ENCODE peak calls at places on chromosome 21, in eight cellular contexts. I is mucosa of descending colon, G is fibroblast of lung, L is psoas muscle, O is esophagus squamous epithelium, P is OCI-LY7, S is endothelial cell of umbilical vein, K is adrenal gland. Y is an unnamed sample. For H3K4me1, the result is how much of the 10 kb centered on the place peaks cover.

GRCh38 chr21:41361786-41362604 is at the start of gene MX2:
- DNase-seq in I (peak), G (peak), L (peak), O (peak), P (peak), S (no peak), K (peak), Y (no peak)

GRCh38 chr21:18529253-18529652 is 125.7 kb upstream of the TMPRSS15 start:
- DNase-seq in I (no peak), G (peak), L (no peak), O (no peak), P (no peak), S (peak), K (no peak), Y (no peak)

GRCh38 chr21:45996311-45997204 is 15.0 kb downstream of the COL6A1 start:
- DNase-seq in I (peak), G (no peak), L (peak), O (no peak), P (no peak), S (no peak), K (peak), Y (no peak)

GRCh38 chr21:42381347-42381984 is 14.4 kb downstream of the TMPRSS3 start:
- DNase-seq in I (peak), G (peak), L (no peak), O (no peak), P (peak), S (peak), K (no peak), Y (peak)

GRCh38 chr21:15992171-15992570 is 262.4 kb downstream of the USP25 start:
- DNase-seq in I (no peak), G (peak), L (no peak), O (no peak), P (no peak), S (peak), K (no peak), Y (no peak)

GRCh38 chr21:42489991-42490390 is 6.0 kb downstream of the RSPH1 start:
- DNase-seq in I (no peak), G (no peak), L (no peak), O (no peak), P (no peak), S (no peak), K (no peak), Y (no peak)

GRCh38 chr21:45981641-45982255 is at the start of gene COL6A1:
- DNase-seq in I (peak), G (peak), L (peak), O (no peak), P (no peak), S (peak), K (peak), Y (peak)

GRCh38 chr21:45330075-45330781 is 42.5 kb upstream of the POFUT2 start:
- DNase-seq in I (peak), G (peak), L (peak), O (no peak), P (no peak), S (no peak), K (no peak), Y (peak)

GRCh38 chr21:45517249-45518065 is 24.8 kb downstream of the SLC19A1 start:
- DNase-seq in I (peak), G (no peak), L (peak), O (no peak), P (no peak), S (peak), K (no peak), Y (peak)

GRCh38 chr21:27346041-27346448 is 379.2 kb upstream of the ADAMTS5 start:
- DNase-seq in I (no peak), G (peak), L (no peak), O (no peak), P (no peak), S (no peak), K (no peak), Y (no peak)

GRCh38 chr21:37435719-37436118 is 69.1 kb downstream of the DYRK1A start:
- DNase-seq in I (no peak), G (no peak), L (no peak), O (no peak), P (no peak), S (no peak), K (no peak), Y (no peak)
- H3K4me1 ChIP-seq in I (under half), G (under half), L (half or more), O (under half), P (under half), S (under half), K (under half), Y (under half)

DNA sequence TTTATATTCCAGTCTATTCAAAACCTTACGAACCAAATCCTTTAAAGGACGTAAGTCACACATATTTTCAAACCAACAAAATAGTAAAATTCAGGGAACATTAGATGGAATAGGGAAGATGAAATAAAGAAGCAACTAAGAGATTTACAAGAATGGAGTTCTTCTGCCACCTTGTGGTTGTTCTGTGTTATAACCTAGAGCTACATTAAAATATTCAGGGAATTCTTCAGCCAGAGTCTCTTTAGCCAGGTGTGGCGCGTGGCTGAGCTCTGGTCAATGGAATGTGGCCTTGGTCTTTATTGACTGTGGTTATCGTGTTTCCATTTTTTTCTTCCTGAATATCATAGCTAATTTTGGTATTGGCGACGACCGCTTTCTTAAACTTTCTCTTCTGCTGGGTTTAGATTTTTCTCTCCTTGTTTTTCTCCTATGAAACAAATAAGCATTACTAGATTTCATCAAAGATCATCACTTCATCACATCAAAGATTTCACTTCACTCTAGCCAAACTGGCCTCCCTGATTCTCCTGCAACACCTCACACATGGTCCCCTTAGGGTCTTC is 221.3 kb downstream of the MRPL39 start:
- DNase-seq in I (no peak), G (peak), L (no peak), O (no peak), P (peak), S (peak), K (peak), Y (peak)
- TF ChIP-seq CTCF in I (peak), G (peak), L (peak), O (peak), P (peak), S (peak), K (peak), Y (peak)

GRCh38 chr21:33208534-33208933 is 21.2 kb upstream of the IFNAR2 start:
- DNase-seq in I (no peak), G (no peak), L (no peak), O (no peak), P (peak), S (no peak), K (no peak), Y (no peak)

GRCh38 chr21:33214056-33214455 is 15.7 kb upstream of the IFNAR2 start:
- DNase-seq in I (no peak), G (no peak), L (no peak), O (no peak), P (no peak), S (no peak), K (no peak), Y (no peak)

GRCh38 chr21:33211732-33212131 is 18.0 kb upstream of the IFNAR2 start:
- DNase-seq in I (no peak), G (no peak), L (no peak), O (no peak), P (peak), S (no peak), K (no peak), Y (no peak)

GRCh38 chr21:33211305-33211704 is 18.4 kb upstream of the IFNAR2 start:
- DNase-seq in I (no peak), G (no peak), L (no peak), O (no peak), P (no peak), S (no peak), K (no peak), Y (no peak)

DNA sequence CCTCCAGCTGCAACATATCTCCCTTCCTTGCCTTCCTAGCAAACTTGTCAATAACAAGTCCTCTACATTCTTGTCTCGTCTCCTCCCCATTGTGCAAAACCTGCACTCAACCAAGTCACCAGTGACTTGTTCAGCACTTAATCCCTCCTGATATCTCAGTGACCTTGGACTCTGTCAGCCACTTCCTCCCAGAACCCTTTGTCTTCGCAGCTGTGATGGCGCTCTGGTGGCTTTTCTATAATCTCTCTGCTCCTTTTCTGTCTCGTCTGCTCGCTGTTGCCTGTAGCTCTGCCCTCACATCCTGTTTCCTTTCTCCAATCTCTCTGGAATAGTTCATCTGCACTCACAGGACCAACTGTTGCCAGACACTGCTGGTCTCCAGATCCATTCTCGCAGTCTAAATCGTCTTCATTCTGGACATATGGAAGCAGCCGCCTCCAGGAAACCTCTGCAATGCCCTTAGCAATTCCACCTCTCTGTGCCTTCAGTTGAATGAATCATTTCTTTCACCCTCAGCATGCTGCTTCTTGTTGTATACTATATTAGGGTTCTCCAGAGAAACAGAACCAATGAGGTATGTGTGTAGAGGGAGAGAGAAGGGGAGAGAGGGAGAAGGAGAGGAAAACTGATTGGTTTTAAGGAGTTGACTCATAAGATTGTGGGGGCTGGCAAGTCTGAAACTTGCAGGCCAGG is 17.4 kb upstream of the IFNAR2 start:
- DNase-seq in I (no peak), G (peak), L (no peak), O (no peak), P (peak), S (peak), K (no peak), Y (no peak)
- H3K4me3 ChIP-seq in I (no peak), G (no peak), L (no peak), O (no peak), P (peak), S (no peak), K (no peak), Y (no peak)

DNA sequence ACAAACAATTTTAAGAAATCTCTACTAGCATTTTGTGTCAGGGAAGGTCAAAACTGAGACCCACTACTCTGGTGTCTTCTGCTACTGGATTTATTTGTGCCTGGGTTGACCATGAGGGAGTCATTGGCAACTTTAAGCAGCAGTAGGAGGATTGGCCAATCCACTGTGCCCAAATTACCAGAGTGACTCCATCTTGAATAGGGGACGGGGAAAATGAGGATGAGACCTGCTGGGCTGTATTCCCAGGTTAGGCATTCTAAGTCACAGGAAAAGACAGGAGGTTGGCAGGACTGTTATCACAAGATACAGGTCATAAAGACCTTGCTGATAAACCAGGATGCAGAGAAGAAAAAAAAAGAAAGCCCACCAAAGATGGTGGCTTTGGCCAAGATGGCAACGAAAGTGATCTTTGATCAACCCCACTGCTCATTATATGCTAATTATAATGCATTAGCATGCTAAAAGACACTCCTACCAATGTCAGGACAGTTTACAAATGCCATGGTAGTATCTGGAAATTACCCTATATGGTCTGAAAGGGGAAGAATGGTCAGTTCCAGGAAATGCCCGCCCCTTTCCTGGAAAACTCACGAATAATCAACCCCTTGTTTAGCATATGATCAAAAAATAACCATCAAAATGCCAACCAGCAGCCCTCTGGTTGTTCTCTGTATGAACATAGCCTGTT is 200.9 kb downstream of the LTN1 start:
- DNase-seq in I (no peak), G (no peak), L (no peak), O (no peak), P (no peak), S (no peak), K (no peak), Y (no peak)
- H3K4me1 ChIP-seq in I (under half), G (under half), L (under half), O (under half), P (under half), S (under half), K (under half), Y (under half)

GRCh38 chr21:31557956-31558838 is 101.3 kb upstream of the SOD1 start:
- DNase-seq in I (peak), G (peak), L (no peak), O (no peak), P (peak), S (no peak), K (no peak), Y (no peak)

GRCh38 chr21:31560479-31560878 is 99.0 kb upstream of the SOD1 start:
- DNase-seq in I (no peak), G (no peak), L (no peak), O (no peak), P (no peak), S (no peak), K (no peak), Y (no peak)

GRCh38 chr21:31558839-31559367 is 100.6 kb upstream of the SOD1 start:
- DNase-seq in I (peak), G (peak), L (peak), O (peak), P (peak), S (peak), K (peak), Y (peak)

GRCh38 chr21:31557421-31557955 is 102.0 kb upstream of the SOD1 start:
- DNase-seq in I (peak), G (no peak), L (no peak), O (no peak), P (no peak), S (no peak), K (no peak), Y (no peak)

DNA sequence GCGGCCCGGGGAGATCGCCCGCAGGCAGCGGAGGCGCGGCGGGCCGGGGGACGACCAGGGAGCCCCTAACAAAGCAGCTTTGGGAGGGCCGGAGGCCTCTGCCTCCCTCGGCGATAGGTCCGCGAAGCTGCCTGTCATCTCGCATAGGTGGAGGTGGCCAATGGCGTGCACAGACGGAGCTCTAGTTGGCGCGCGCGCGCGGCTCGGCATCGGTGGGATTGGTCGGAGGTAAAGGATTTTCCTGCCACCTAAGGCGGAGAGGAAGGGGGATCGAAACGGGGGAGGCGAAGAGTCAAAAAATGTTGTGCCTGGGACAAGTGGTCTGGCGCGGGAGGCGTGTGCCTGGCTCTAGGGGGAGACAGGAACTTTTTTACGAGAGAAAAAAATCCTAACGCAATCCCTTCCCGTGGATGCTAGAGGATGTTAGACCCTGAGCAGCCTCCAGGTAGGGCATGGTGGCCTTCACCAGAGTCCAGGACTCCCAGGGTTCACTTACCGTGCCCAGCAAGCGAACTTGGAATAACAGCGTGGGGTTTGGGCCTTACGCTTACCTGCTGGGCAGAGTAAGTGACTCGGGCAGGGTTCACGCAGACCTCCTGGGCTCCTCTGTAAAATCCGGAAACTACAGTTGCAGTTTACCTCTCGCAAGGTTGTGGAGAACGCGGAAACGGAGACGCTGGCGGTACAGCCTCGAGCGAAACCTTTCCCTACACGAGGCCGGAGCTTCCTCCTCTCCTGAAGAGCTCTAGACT is 99.9 kb upstream of the SOD1 start:
- DNase-seq in I (peak), G (peak), L (peak), O (peak), P (peak), S (peak), K (peak), Y (peak)
- TF ChIP-seq CTCF in I (no peak), G (no peak), L (no peak), O (no peak), P (no peak), S (no peak), K (no peak), Y (no peak)